ENCODE peak calls at places on chromosome 17, in six cellular contexts. One of them, this sample, is unnamed.

GRCh38 chr17:77354721-77355455 is 214.1 kb downstream of the SEC14L1 start:
- DNase-seq in sigmoid colon: peak; percentile 95
- DNase-seq in PC-3: peak; percentile 38
- DNase-seq in adrenal gland: peak; percentile 94
- DNase-seq in ovary: peak; percentile 96
- DNase-seq in GM23248: peak; percentile 100
- DNase-seq in this sample: peak; percentile 59

GRCh38 chr17:32486701-32487459 is at the start of gene CDK5R1:
- DNase-seq in adrenal gland: peak; percentile 73
- DNase-seq in GM23248: peak; percentile 86
- DNase-seq in ovary: peak; percentile 86
- DNase-seq in PC-3: peak; percentile 50
- DNase-seq in sigmoid colon: no peak
- DNase-seq in this sample: peak; percentile 79

GRCh38 chr17:63621229-63621683 is 961 bp upstream of the MAP3K3 start:
- DNase-seq in ovary: no peak
- DNase-seq in PC-3: no peak
- DNase-seq in sigmoid colon: no peak
- DNase-seq in adrenal gland: no peak
- DNase-seq in GM23248: no peak
- DNase-seq in this sample: no peak

GRCh38 chr17:17180141-17180603 is 26.0 kb downstream of the PLD6 start:
- DNase-seq in GM23248: no peak
- DNase-seq in PC-3: no peak
- DNase-seq in sigmoid colon: no peak
- DNase-seq in adrenal gland: no peak
- DNase-seq in ovary: no peak
- DNase-seq in this sample: no peak

GRCh38 chr17:41773190-41773588 is 13.3 kb downstream of the JUP start:
- DNase-seq in adrenal gland: peak; percentile 46
- DNase-seq in sigmoid colon: peak; percentile 86
- DNase-seq in PC-3: peak; percentile 92
- DNase-seq in ovary: peak; percentile 77
- DNase-seq in GM23248: peak; percentile 81
- DNase-seq in this sample: peak; percentile 58

GRCh38 chr17:59764292-59764741 is 56.9 kb downstream of the VMP1 start:
- DNase-seq in ovary: no peak
- DNase-seq in GM23248: peak; percentile 48
- DNase-seq in PC-3: no peak
- DNase-seq in adrenal gland: no peak
- DNase-seq in sigmoid colon: no peak
- DNase-seq in this sample: no peak

GRCh38 chr17:68460715-68461114 is 3.4 kb upstream of the WIPI1 start:
- DNase-seq in PC-3: no peak
- DNase-seq in ovary: no peak
- DNase-seq in sigmoid colon: no peak
- DNase-seq in adrenal gland: no peak
- DNase-seq in GM23248: no peak
- DNase-seq in this sample: no peak

GRCh38 chr17:16349461-16349860 is 3.8 kb downstream of the CENPV start:
- DNase-seq in GM23248: no peak
- DNase-seq in adrenal gland: no peak
- DNase-seq in ovary: no peak
- DNase-seq in sigmoid colon: peak; percentile 45
- DNase-seq in PC-3: no peak
- DNase-seq in this sample: no peak

GRCh38 chr17:64007838-64008282 is 9.7 kb downstream of the PRR29 start:
- DNase-seq in adrenal gland: peak; percentile 24
- DNase-seq in GM23248: no peak
- DNase-seq in sigmoid colon: no peak
- DNase-seq in ovary: no peak
- DNase-seq in PC-3: no peak
- DNase-seq in this sample: no peak

GRCh38 chr17:7204335-7204734 is 15.3 kb downstream of the DLG4 start:
- DNase-seq in sigmoid colon: no peak
- DNase-seq in adrenal gland: no peak
- DNase-seq in ovary: peak; percentile 61
- DNase-seq in GM23248: no peak
- DNase-seq in PC-3: no peak
- DNase-seq in this sample: no peak

GRCh38 chr17:31373150-31374082 is 18.1 kb upstream of the RAB11FIP4 start:
- DNase-seq in sigmoid colon: no peak
- DNase-seq in GM23248: peak; percentile 75
- DNase-seq in ovary: no peak
- DNase-seq in adrenal gland: peak; percentile 32
- DNase-seq in PC-3: peak; percentile 62
- DNase-seq in this sample: peak; percentile 30

GRCh38 chr17:12024332-12024731 is 3.7 kb downstream of the MAP2K4 start:
- DNase-seq in ovary: no peak
- DNase-seq in PC-3: peak; percentile 96
- DNase-seq in sigmoid colon: no peak
- DNase-seq in adrenal gland: no peak
- DNase-seq in GM23248: peak; percentile 64
- DNase-seq in this sample: no peak

GRCh38 chr17:77892469-77893143 is 65.9 kb upstream of the TNRC6C start:
- DNase-seq in adrenal gland: no peak
- DNase-seq in ovary: peak; percentile 18
- DNase-seq in GM23248: no peak
- DNase-seq in sigmoid colon: peak; percentile 56
- DNase-seq in PC-3: peak; percentile 18
- DNase-seq in this sample: no peak

GRCh38 chr17:76833034-76833689 is 35.0 kb upstream of the MGAT5B start:
- DNase-seq in adrenal gland: no peak
- DNase-seq in ovary: no peak
- DNase-seq in sigmoid colon: no peak
- DNase-seq in GM23248: no peak
- DNase-seq in PC-3: no peak
- DNase-seq in this sample: no peak

GRCh38 chr17:55344514-55344997 is 77.1 kb downstream of the MMD start:
- DNase-seq in GM23248: no peak
- DNase-seq in ovary: no peak
- DNase-seq in sigmoid colon: no peak
- DNase-seq in PC-3: no peak
- DNase-seq in adrenal gland: no peak
- DNase-seq in this sample: no peak

GRCh38 chr17:30921544-30922196 is at the start of gene ADAP2:
- DNase-seq in adrenal gland: peak; percentile 45
- DNase-seq in ovary: peak; percentile 37
- DNase-seq in GM23248: peak; percentile 41
- DNase-seq in sigmoid colon: peak; percentile 73
- DNase-seq in PC-3: peak; percentile 36
- DNase-seq in this sample: peak; percentile 82

GRCh38 chr17:72423718-72424117 is 302.9 kb downstream of the SOX9 start:
- DNase-seq in sigmoid colon: no peak
- DNase-seq in ovary: no peak
- DNase-seq in adrenal gland: no peak
- DNase-seq in PC-3: no peak
- DNase-seq in GM23248: no peak
- DNase-seq in this sample: no peak

GRCh38 chr17:44628234-44629188 is 27.8 kb upstream of the MEIOC start:
- DNase-seq in sigmoid colon: no peak
- DNase-seq in adrenal gland: peak; percentile 29
- DNase-seq in PC-3: no peak
- DNase-seq in GM23248: no peak
- DNase-seq in ovary: peak; percentile 48
- DNase-seq in this sample: peak; percentile 15

GRCh38 chr17:39270923-39271322 is 45.2 kb upstream of the STAC2 start:
- DNase-seq in GM23248: peak; percentile 89
- DNase-seq in ovary: no peak
- DNase-seq in adrenal gland: no peak
- DNase-seq in sigmoid colon: no peak
- DNase-seq in PC-3: peak; percentile 22
- DNase-seq in this sample: no peak

GRCh38 chr17:13036776-13037175 is 18.9 kb upstream of the ELAC2 start:
- DNase-seq in sigmoid colon: no peak
- DNase-seq in GM23248: peak; percentile 20
- DNase-seq in PC-3: no peak
- DNase-seq in adrenal gland: no peak
- DNase-seq in ovary: no peak
- DNase-seq in this sample: no peak

GRCh38 chr17:14942511-14943185 is 322.5 kb downstream of the PMP22 start:
- DNase-seq in PC-3: peak; percentile 42
- DNase-seq in ovary: no peak
- DNase-seq in sigmoid colon: no peak
- DNase-seq in adrenal gland: no peak
- DNase-seq in GM23248: peak; percentile 66
- DNase-seq in this sample: no peak

GRCh38 chr17:38572665-38573365 is 32.9 kb downstream of the SRCIN1 start:
- DNase-seq in GM23248: peak; percentile 26
- DNase-seq in PC-3: peak; percentile 13
- DNase-seq in sigmoid colon: no peak
- DNase-seq in adrenal gland: no peak
- DNase-seq in ovary: no peak
- DNase-seq in this sample: no peak

GRCh38 chr17:68184141-68184571 is 63.7 kb upstream of the AMZ2 start:
- DNase-seq in adrenal gland: no peak
- DNase-seq in sigmoid colon: no peak
- DNase-seq in PC-3: no peak
- DNase-seq in ovary: no peak
- DNase-seq in GM23248: no peak
- DNase-seq in this sample: no peak

GRCh38 chr17:4900231-4901107 is 1.1 kb downstream of the C17orf107 start:
- DNase-seq in sigmoid colon: no peak
- DNase-seq in PC-3: no peak
- DNase-seq in ovary: peak; percentile 64
- DNase-seq in GM23248: no peak
- DNase-seq in adrenal gland: no peak
- DNase-seq in this sample: no peak

GRCh38 chr17:69342896-69343644 is 16.1 kb upstream of the ABCA5 start:
- DNase-seq in PC-3: no peak
- DNase-seq in sigmoid colon: no peak
- DNase-seq in ovary: no peak
- DNase-seq in adrenal gland: no peak
- DNase-seq in GM23248: no peak
- DNase-seq in this sample: peak; percentile 70

GRCh38 chr17:42050360-42051012 is at the start of gene C17orf113:
- DNase-seq in PC-3: peak; percentile 24
- DNase-seq in sigmoid colon: peak; percentile 75
- DNase-seq in adrenal gland: peak; percentile 47
- DNase-seq in GM23248: peak; percentile 55
- DNase-seq in ovary: peak; percentile 75
- DNase-seq in this sample: peak; percentile 69

GRCh38 chr17:2267354-2267753 is 36.2 kb downstream of the SMG6 start:
- DNase-seq in ovary: no peak
- DNase-seq in sigmoid colon: no peak
- DNase-seq in GM23248: no peak
- DNase-seq in adrenal gland: no peak
- DNase-seq in PC-3: no peak
- DNase-seq in this sample: no peak

GRCh38 chr17:57294075-57294474 is 37.8 kb downstream of the MSI2 start:
- DNase-seq in adrenal gland: no peak
- DNase-seq in ovary: no peak
- DNase-seq in PC-3: no peak
- DNase-seq in GM23248: no peak
- DNase-seq in sigmoid colon: no peak
- DNase-seq in this sample: no peak
- H3K9me3 ChIP-seq in adrenal gland: no peaks in the 10 kb centered on the region
- H3K9me3 ChIP-seq in ovary: no peaks in the 10 kb centered on the region
- H3K9me3 ChIP-seq in PC-3: peaks cover 7% of the 10 kb centered on the region
- H3K9me3 ChIP-seq in GM23248: no peaks in the 10 kb centered on the region
- H3K9me3 ChIP-seq in sigmoid colon: no peaks in the 10 kb centered on the region
- H3K9me3 ChIP-seq in this sample: no peaks in the 10 kb centered on the region

GRCh38 chr17:74324521-74324920 is 1.5 kb upstream of the KIF19 start:
- DNase-seq in sigmoid colon: no peak
- DNase-seq in ovary: no peak
- DNase-seq in GM23248: no peak
- DNase-seq in adrenal gland: no peak
- DNase-seq in PC-3: no peak
- DNase-seq in this sample: no peak

GRCh38 chr17:74325376-74325742 is 667 bp upstream of the KIF19 start:
- DNase-seq in PC-3: no peak
- DNase-seq in sigmoid colon: no peak
- DNase-seq in GM23248: no peak
- DNase-seq in adrenal gland: no peak
- DNase-seq in ovary: no peak
- DNase-seq in this sample: no peak

GRCh38 chr17:74325743-74326379 is at the start of gene KIF19:
- DNase-seq in ovary: no peak
- DNase-seq in PC-3: no peak
- DNase-seq in GM23248: peak; percentile 35
- DNase-seq in sigmoid colon: no peak
- DNase-seq in adrenal gland: no peak
- DNase-seq in this sample: peak; percentile 37

GRCh38 chr17:74328487-74328886 is 2.5 kb downstream of the KIF19 start:
- DNase-seq in sigmoid colon: no peak
- DNase-seq in GM23248: no peak
- DNase-seq in PC-3: no peak
- DNase-seq in adrenal gland: no peak
- DNase-seq in ovary: no peak
- DNase-seq in this sample: no peak

DNA sequence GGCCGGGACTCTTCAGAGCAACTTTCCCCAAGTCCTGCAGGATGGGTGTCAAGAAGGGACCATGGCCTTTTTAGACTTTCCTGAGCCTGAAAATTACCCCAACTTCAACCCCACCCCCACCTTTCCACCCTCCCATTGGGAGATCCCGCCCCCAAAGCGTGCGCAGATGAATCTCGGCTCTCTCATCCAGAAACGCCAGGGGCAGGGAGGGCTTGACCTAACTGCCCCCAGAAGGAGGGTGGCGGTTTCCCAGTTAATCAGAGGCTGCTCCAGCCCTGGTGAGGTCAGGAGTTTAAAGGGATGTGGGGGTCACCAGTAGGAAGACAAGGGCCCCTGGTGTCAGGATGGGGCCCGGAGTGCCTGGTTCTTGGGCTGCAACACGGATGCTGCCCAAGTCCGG is 480 bp downstream of the KIF19 start:
- DNase-seq in ovary: no peak
- DNase-seq in sigmoid colon: no peak
- DNase-seq in adrenal gland: no peak
- DNase-seq in PC-3: no peak
- DNase-seq in GM23248: no peak
- DNase-seq in this sample: no peak
- H3K4me3 ChIP-seq in ovary: peak overlapping the region; percentile 21
- H3K4me3 ChIP-seq in sigmoid colon: peak overlapping the region; percentile 42
- H3K4me3 ChIP-seq in adrenal gland: no peak overlapping the region
- H3K4me3 ChIP-seq in PC-3: no peak overlapping the region
- H3K4me3 ChIP-seq in GM23248: no peak overlapping the region
- H3K4me3 ChIP-seq in this sample: no peak overlapping the region

GRCh38 chr17:78992542-78993212 is 13.0 kb upstream of the LGALS3BP start:
- DNase-seq in sigmoid colon: peak; percentile 38
- DNase-seq in ovary: peak; percentile 31
- DNase-seq in PC-3: no peak
- DNase-seq in adrenal gland: peak; percentile 21
- DNase-seq in GM23248: no peak
- DNase-seq in this sample: peak; percentile 5
- H3K4me1 ChIP-seq in sigmoid colon: peaks cover 16% of the 10 kb centered on the region
- H3K4me1 ChIP-seq in ovary: peaks cover 6% of the 10 kb centered on the region
- H3K4me1 ChIP-seq in PC-3: peaks cover 34% of the 10 kb centered on the region
- H3K4me1 ChIP-seq in adrenal gland: peaks cover 19% of the 10 kb centered on the region
- H3K4me1 ChIP-seq in GM23248: no peaks in the 10 kb centered on the region
- H3K4me1 ChIP-seq in this sample: peaks cover 24% of the 10 kb centered on the region

DNA sequence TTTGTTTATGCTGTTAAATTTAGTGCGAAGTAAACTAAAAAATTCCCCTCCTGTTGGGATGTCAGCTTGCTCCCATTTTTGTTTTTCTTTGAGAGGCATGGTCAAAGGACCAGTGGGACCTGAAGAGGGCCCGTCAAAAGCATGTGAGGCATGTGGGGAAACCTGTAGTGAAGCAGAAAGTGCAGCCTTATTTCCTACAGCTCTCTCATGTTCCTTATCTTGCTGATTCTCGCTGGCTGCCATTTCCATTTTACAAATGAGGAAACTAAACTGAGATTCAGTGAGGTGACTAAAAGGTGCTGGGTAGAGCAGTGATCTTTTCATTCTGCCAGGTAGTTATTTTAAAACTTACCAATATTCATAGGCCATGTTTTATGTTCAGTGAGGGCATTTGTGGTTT is 27.1 kb downstream of the EPN2 start:
- DNase-seq in PC-3: no peak
- DNase-seq in ovary: no peak
- DNase-seq in adrenal gland: no peak
- DNase-seq in sigmoid colon: no peak
- DNase-seq in GM23248: no peak
- DNase-seq in this sample: no peak
- H3K9me3 ChIP-seq in PC-3: no peaks in the 10 kb centered on the region
- H3K9me3 ChIP-seq in ovary: no peaks in the 10 kb centered on the region
- H3K9me3 ChIP-seq in adrenal gland: no peaks in the 10 kb centered on the region
- H3K9me3 ChIP-seq in sigmoid colon: no peaks in the 10 kb centered on the region
- H3K9me3 ChIP-seq in GM23248: no peaks in the 10 kb centered on the region
- H3K9me3 ChIP-seq in this sample: no peaks in the 10 kb centered on the region